ENCODE peak calls at places on chromosomes 12 and 14, in five cellular contexts. Z is astrocyte of the cerebellum, O is omental fat pad, X is T-cell, N is NCI-H1417. M is an unnamed sample.
A peak's percentile ranks its signal among the peaks of the same experiment; 100 is the strongest.

GRCh38 chr12:101599771-101600486 is 5.2 kb downstream of the MYBPC1 start:
- DNase-seq in Z (no peak), O (no peak), X (no peak), N (no peak), M (no peak)

GRCh38 chr12:104215638-104216297 is at the start of gene TXNRD1:
- DNase-seq in Z (no peak), O (peak; percentile 44), X (peak; percentile 83), N (no peak), M (peak; percentile 70)

GRCh38 chr12:104121001-104121400 is 17.0 kb downstream of the NFYB start:
- DNase-seq in Z (no peak), O (no peak), X (no peak), N (no peak), M (no peak)

GRCh38 chr12:18629916-18630315 is 107.9 kb downstream of the PLCZ1 start:
- DNase-seq in Z (no peak), O (no peak), X (no peak), N (no peak), M (no peak)

GRCh38 chr12:99609455-99610181 is 37.9 kb upstream of the GARIN6 start:
- DNase-seq in Z (no peak), O (no peak), X (no peak), N (peak; percentile 26), M (no peak)

GRCh38 chr12:64194333-64195149 is 27.6 kb downstream of the KICS2 start:
- DNase-seq in Z (no peak), O (no peak), X (no peak), N (no peak), M (no peak)

GRCh38 chr12:29889737-29890136 is 106.0 kb upstream of the TMTC1 start:
- DNase-seq in Z (no peak), O (peak; percentile 49), X (no peak), N (peak; percentile 24), M (no peak)

GRCh38 chr14:44404021-44404420 is 103.1 kb downstream of the FSCB start:
- DNase-seq in Z (peak; percentile 0), O (no peak), X (no peak), N (peak; percentile 24), M (no peak)

GRCh38 chr12:12922191-12922616 is 29.8 kb downstream of the GPRC5D start:
- DNase-seq in Z (no peak), O (no peak), X (no peak), N (no peak), M (no peak)

GRCh38 chr12:20368653-20369163 is 371 bp downstream of the PDE3A start:
- DNase-seq in Z (no peak), O (no peak), X (no peak), N (peak; percentile 67), M (no peak)

GRCh38 chr12:123966596-123966995 is 6.0 kb downstream of the CCDC92 start:
- DNase-seq in Z (peak; percentile 27), O (no peak), X (no peak), N (no peak), M (no peak)

GRCh38 chr14:74552623-74553022 is 59.1 kb downstream of the ISCA2 start:
- DNase-seq in Z (no peak), O (no peak), X (no peak), N (no peak), M (no peak)

GRCh38 chr14:53757732-53758131 is 198.9 kb downstream of the BMP4 start:
- DNase-seq in Z (no peak), O (no peak), X (no peak), N (no peak), M (no peak)

GRCh38 chr12:66085213-66085612 is 45.3 kb downstream of the LLPH start:
- DNase-seq in Z (no peak), O (no peak), X (no peak), N (no peak), M (no peak)

GRCh38 chr14:77903233-77903632 is 103.3 kb downstream of the ADCK1 start:
- DNase-seq in Z (no peak), O (no peak), X (no peak), N (peak; percentile 47), M (no peak)